ENCODE peak calls at places on chromosomes 3 and 15, in ten cellular contexts. S is AG04450, L is thyroid gland, N is cardiac muscle cell, I is GM06990, Y is bronchial epithelial cell, J is heart right ventricle, X is psoas muscle, V is brain microvascular endothelial cell, H is astrocyte of the spinal cord. T is an unnamed sample.

GRCh38 chr3:178084938-178085816 is 451.1 kb upstream of the KCNMB2 start:
- DNase-seq in V (peak; percentile 92), Y (no peak), J (peak; percentile 77), N (peak; percentile 85), I (no peak), S (peak; percentile 48), H (peak; percentile 94), X (peak; percentile 87), L (peak; percentile 85), T (peak; percentile 98)

GRCh38 chr3:73164622-73165021 is 103.2 kb downstream of the EBLN2 start:
- DNase-seq in S (no peak), I (no peak), L (no peak), J (no peak), Y (no peak), X (no peak), H (no peak), V (no peak), N (no peak), T (no peak)

GRCh38 chr3:154886437-154886836 is 193.7 kb upstream of the MME start:
- DNase-seq in I (no peak), X (no peak), H (peak; percentile 99), S (peak; percentile 99), V (peak; percentile 92), N (no peak), L (no peak), Y (peak; percentile 89), J (no peak), T (peak; percentile 95)

GRCh38 chr3:6962796-6963195 is 101.9 kb downstream of the GRM7 start:
- DNase-seq in Y (no peak), H (no peak), I (no peak), X (no peak), V (no peak), S (no peak), J (no peak), L (no peak), N (peak; percentile 65), T (no peak)

GRCh38 chr3:73729969-73730440 is 105.3 kb upstream of the PDZRN3 start:
- DNase-seq in Y (no peak), V (no peak), N (no peak), L (no peak), H (no peak), J (no peak), X (peak; percentile 94), I (no peak), S (no peak), T (peak; percentile 43)

GRCh38 chr3:69288161-69288895 is 97.6 kb downstream of the FRMD4B start:
- DNase-seq in L (no peak), I (peak; percentile 55), H (no peak), S (no peak), X (no peak), N (peak; percentile 74), V (no peak), J (no peak), Y (no peak), T (no peak)

GRCh38 chr3:17491601-17492000 is 250.8 kb downstream of the TBC1D5 start:
- DNase-seq in I (no peak), S (peak; percentile 24), N (no peak), L (no peak), V (peak; percentile 81), H (peak; percentile 87), Y (peak; percentile 66), X (no peak), J (no peak), T (peak; percentile 88)

GRCh38 chr15:89964555-89964954 is 36.6 kb upstream of the ZNF710 start:
- DNase-seq in V (no peak), Y (no peak), X (no peak), I (no peak), N (no peak), H (no peak), J (no peak), S (no peak), L (peak; percentile 73), T (no peak)

GRCh38 chr15:58463815-58464697 is 32.3 kb downstream of the LIPC start:
- DNase-seq in N (no peak), J (no peak), Y (peak; percentile 44), I (no peak), S (peak; percentile 18), L (no peak), X (no peak), V (no peak), H (no peak), T (no peak)

GRCh38 chr3:159733194-159733860 is 255.3 kb upstream of the IL12A start:
- DNase-seq in J (no peak), V (peak; percentile 45), N (no peak), H (peak; percentile 78), Y (peak; percentile 42), I (no peak), S (peak; percentile 59), L (no peak), X (no peak), T (peak; percentile 72)

GRCh38 chr3:52986938-52987337 is 58.9 kb downstream of the SFMBT1 start:
- DNase-seq in V (peak; percentile 29), I (no peak), S (peak; percentile 21), N (peak; percentile 2), X (no peak), L (no peak), Y (peak; percentile 30), J (no peak), H (peak; percentile 23), T (peak; percentile 79)

GRCh38 chr3:10548997-10549396 is 43.6 kb upstream of the ATP2B2 start:
- DNase-seq in N (no peak), I (no peak), L (no peak), X (no peak), S (no peak), Y (peak; percentile 68), H (no peak), J (no peak), V (no peak), T (no peak)

GRCh38 chr3:99868438-99868723 is 50.7 kb downstream of the CMSS1 start:
- DNase-seq in L (no peak), S (no peak), N (peak; percentile 11), X (no peak), I (no peak), J (no peak), Y (peak; percentile 41), H (peak; percentile 46), V (no peak), T (no peak)

GRCh38 chr15:51883436-51883835 is 54.0 kb downstream of the TMOD3 start:
- DNase-seq in V (peak; percentile 45), J (no peak), H (peak; percentile 67), Y (no peak), L (no peak), X (no peak), S (peak; percentile 41), N (no peak), I (no peak), T (peak; percentile 87)

GRCh38 chr15:25246641-25247417 is 192.0 kb downstream of the UBE3A start:
- DNase-seq in L (no peak), S (no peak), I (no peak), N (no peak), J (peak; percentile 3), V (no peak), H (no peak), X (peak; percentile 33), Y (no peak), T (no peak)

GRCh38 chr15:39497016-39497758 is 83.7 kb upstream of the THBS1 start:
- DNase-seq in N (no peak), V (no peak), J (no peak), I (no peak), L (peak; percentile 19), H (no peak), Y (no peak), S (no peak), X (no peak), T (no peak)

DNA sequence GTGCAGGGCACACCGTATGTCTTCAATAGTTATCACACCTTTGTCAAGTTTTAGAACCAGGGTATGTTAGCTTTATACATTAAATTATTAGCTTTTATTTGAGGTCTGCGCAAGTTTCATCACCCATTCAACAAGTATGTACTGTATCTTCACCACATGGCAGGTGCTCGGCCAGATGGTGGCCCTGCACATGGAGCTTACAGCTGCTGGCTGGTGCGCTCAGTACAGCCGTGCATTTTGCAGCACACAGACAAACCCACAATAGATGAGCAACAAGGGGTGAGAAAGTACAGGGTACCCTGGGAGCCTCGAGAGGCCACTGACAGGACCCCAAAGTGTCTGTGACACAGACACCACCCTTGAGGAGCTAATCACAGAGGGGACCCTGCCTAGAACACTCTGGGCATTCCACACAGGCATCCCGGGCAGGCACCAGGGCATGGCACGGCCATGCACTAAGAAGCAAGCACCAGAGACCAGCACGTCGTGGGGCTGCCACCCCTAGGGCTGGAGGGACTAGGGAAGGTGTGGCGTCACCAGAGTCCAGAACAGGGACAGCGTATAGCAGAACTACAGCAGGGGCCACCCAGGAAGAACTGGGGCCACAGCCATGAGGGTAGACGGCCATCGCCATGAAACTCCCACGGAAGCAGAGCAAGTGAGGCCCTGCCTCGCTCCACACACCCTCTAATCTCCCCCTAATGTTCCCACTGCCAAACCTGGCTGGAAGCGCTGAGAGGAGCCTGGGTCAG is 27.4 kb downstream of the ZXDC start:
- DNase-seq in X (no peak), J (no peak), S (no peak), H (no peak), L (no peak), I (no peak), N (no peak), Y (no peak), V (no peak), T (no peak)
- TF ChIP-seq CTCF in X (no peak), J (no peak), S (no peak), H (no peak), L (no peak), I (no peak), N (no peak), Y (no peak), V (no peak), T (no peak)

GRCh38 chr15:99123706-99124451 is 19.0 kb downstream of the SYNM start:
- DNase-seq in I (no peak), H (peak; percentile 98), J (peak; percentile 82), X (peak; percentile 96), Y (peak; percentile 86), S (peak; percentile 83), V (peak; percentile 85), L (peak; percentile 89), N (peak; percentile 85), T (peak; percentile 89)
- H3K4me3 ChIP-seq in I (no peak overlapping the region), H (peak overlapping the region; percentile 8), J (peak overlapping the region; percentile 7), X (peak overlapping the region; percentile 54), Y (no peak overlapping the region), S (peak overlapping the region; percentile 36), V (peak overlapping the region; percentile 35), L (no peak overlapping the region), N (no peak overlapping the region), T (peak overlapping the region; percentile 35)

GRCh38 chr15:73866881-73867410 is 6.4 kb upstream of the TBC1D21 start:
- DNase-seq in N (no peak), J (no peak), S (no peak), H (no peak), V (no peak), L (no peak), I (no peak), Y (no peak), X (no peak), T (no peak)
- TF ChIP-seq CTCF in N (peak; percentile 7), J (no peak), S (no peak), H (no peak), V (no peak), L (no peak), I (peak; percentile 21), Y (no peak), X (no peak), T (peak; percentile 6)

DNA sequence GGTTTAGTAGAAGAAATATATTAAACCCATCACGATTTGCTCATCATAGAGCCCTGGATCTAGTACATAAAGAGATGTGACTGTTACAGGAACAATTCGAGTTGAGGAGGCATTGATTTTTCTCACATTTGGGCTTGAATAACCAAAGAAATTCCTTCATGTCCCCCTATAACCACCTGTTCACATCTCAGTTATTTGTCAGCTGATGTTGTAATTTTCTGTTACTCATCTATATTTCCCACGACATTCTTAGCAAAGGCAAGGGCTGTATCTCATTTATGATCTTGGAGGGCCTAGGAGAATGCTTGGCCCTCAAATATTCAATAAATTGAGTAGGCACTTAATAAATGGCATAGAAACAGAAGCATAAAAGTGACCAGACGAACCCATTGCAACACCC is 36.4 kb upstream of the GYG1 start:
- DNase-seq in Y (no peak), X (no peak), J (no peak), H (no peak), S (no peak), I (no peak), V (no peak), L (no peak), N (no peak), T (no peak)
- H3K4me3 ChIP-seq in Y (no peak overlapping the region), X (no peak overlapping the region), J (no peak overlapping the region), H (no peak overlapping the region), S (no peak overlapping the region), I (no peak overlapping the region), V (no peak overlapping the region), L (no peak overlapping the region), N (no peak overlapping the region), T (no peak overlapping the region)

T was measured in choroid plexus epithelial cell.